ENCODE peak calls at places on chromosomes 2 and 18, in four cellular contexts. One of them, this sample, is unnamed.

GRCh38 chr2:218295029-218295428 is 2.7 kb upstream of the TMBIM1 start:
- DNase-seq in NCI-H748 treated with DMSO at 0.1 percent for 48 hours: no peak
- DNase-seq in AG08396: no peak
- DNase-seq in activated CD8-positive, alpha-beta memory T cell treated with anti-CD3 and anti-CD28 coated beads for 48 hours: no peak
- DNase-seq in this sample: no peak

GRCh38 chr18:46502444-46502843 is 154.6 kb downstream of the LOXHD1 start:
- DNase-seq in NCI-H748 treated with DMSO at 0.1 percent for 48 hours: no peak
- DNase-seq in AG08396: no peak
- DNase-seq in activated CD8-positive, alpha-beta memory T cell treated with anti-CD3 and anti-CD28 coated beads for 48 hours: no peak
- DNase-seq in this sample: no peak

GRCh38 chr2:29304399-29304798 is 189.2 kb downstream of the CLIP4 start:
- DNase-seq in NCI-H748 treated with DMSO at 0.1 percent for 48 hours: no peak
- DNase-seq in AG08396: no peak
- DNase-seq in activated CD8-positive, alpha-beta memory T cell treated with anti-CD3 and anti-CD28 coated beads for 48 hours: no peak
- DNase-seq in this sample: no peak

GRCh38 chr2:241967745-241968144 is 98.2 kb downstream of the RTP5 start:
- DNase-seq in NCI-H748 treated with DMSO at 0.1 percent for 48 hours: no peak
- DNase-seq in AG08396: no peak
- DNase-seq in activated CD8-positive, alpha-beta memory T cell treated with anti-CD3 and anti-CD28 coated beads for 48 hours: no peak
- DNase-seq in this sample: no peak

GRCh38 chr18:74148543-74149070 is 284 bp downstream of the TIMM21 start:
- DNase-seq in NCI-H748 treated with DMSO at 0.1 percent for 48 hours: no peak
- DNase-seq in AG08396: no peak
- DNase-seq in activated CD8-positive, alpha-beta memory T cell treated with anti-CD3 and anti-CD28 coated beads for 48 hours: no peak
- DNase-seq in this sample: no peak

GRCh38 chr2:210004893-210005292 is 2.5 kb downstream of the RPE start:
- DNase-seq in NCI-H748 treated with DMSO at 0.1 percent for 48 hours: no peak
- DNase-seq in AG08396: no peak
- DNase-seq in activated CD8-positive, alpha-beta memory T cell treated with anti-CD3 and anti-CD28 coated beads for 48 hours: no peak
- DNase-seq in this sample: no peak

GRCh38 chr2:209383212-209383611 is 40.6 kb upstream of the MAP2 start:
- DNase-seq in NCI-H748 treated with DMSO at 0.1 percent for 48 hours: peak; percentile 27
- DNase-seq in AG08396: peak; percentile 57
- DNase-seq in activated CD8-positive, alpha-beta memory T cell treated with anti-CD3 and anti-CD28 coated beads for 48 hours: no peak
- DNase-seq in this sample: no peak

GRCh38 chr18:864872-865273 is 39.8 kb upstream of the ADCYAP1 start:
- DNase-seq in NCI-H748 treated with DMSO at 0.1 percent for 48 hours: peak; percentile 76
- DNase-seq in AG08396: peak; percentile 81
- DNase-seq in activated CD8-positive, alpha-beta memory T cell treated with anti-CD3 and anti-CD28 coated beads for 48 hours: peak; percentile 24
- DNase-seq in this sample: peak; percentile 43

GRCh38 chr18:62109676-62110075 is 77.2 kb downstream of the PIGN start:
- DNase-seq in NCI-H748 treated with DMSO at 0.1 percent for 48 hours: no peak
- DNase-seq in AG08396: no peak
- DNase-seq in activated CD8-positive, alpha-beta memory T cell treated with anti-CD3 and anti-CD28 coated beads for 48 hours: no peak
- DNase-seq in this sample: no peak

GRCh38 chr2:142056784-142057183 is 74.0 kb downstream of the LRP1B start:
- DNase-seq in NCI-H748 treated with DMSO at 0.1 percent for 48 hours: no peak
- DNase-seq in AG08396: no peak
- DNase-seq in activated CD8-positive, alpha-beta memory T cell treated with anti-CD3 and anti-CD28 coated beads for 48 hours: no peak
- DNase-seq in this sample: no peak

GRCh38 chr2:53407363-53408080 is 360.1 kb upstream of the CHAC2 start:
- DNase-seq in NCI-H748 treated with DMSO at 0.1 percent for 48 hours: no peak
- DNase-seq in AG08396: no peak
- DNase-seq in activated CD8-positive, alpha-beta memory T cell treated with anti-CD3 and anti-CD28 coated beads for 48 hours: no peak
- DNase-seq in this sample: no peak

GRCh38 chr2:230319211-230319862 is 7.7 kb upstream of the SP140L start:
- DNase-seq in NCI-H748 treated with DMSO at 0.1 percent for 48 hours: no peak
- DNase-seq in AG08396: no peak
- DNase-seq in activated CD8-positive, alpha-beta memory T cell treated with anti-CD3 and anti-CD28 coated beads for 48 hours: no peak
- DNase-seq in this sample: peak; percentile 79

GRCh38 chr2:231297108-231297908 is 98.2 kb upstream of the B3GNT7 start:
- DNase-seq in NCI-H748 treated with DMSO at 0.1 percent for 48 hours: no peak
- DNase-seq in AG08396: peak; percentile 69
- DNase-seq in activated CD8-positive, alpha-beta memory T cell treated with anti-CD3 and anti-CD28 coated beads for 48 hours: no peak
- DNase-seq in this sample: no peak

GRCh38 chr2:208386546-208386945 is 20.0 kb upstream of the PTH2R start:
- DNase-seq in NCI-H748 treated with DMSO at 0.1 percent for 48 hours: no peak
- DNase-seq in AG08396: no peak
- DNase-seq in activated CD8-positive, alpha-beta memory T cell treated with anti-CD3 and anti-CD28 coated beads for 48 hours: no peak
- DNase-seq in this sample: no peak

GRCh38 chr2:199471443-199472057 is 13.8 kb upstream of the SATB2 start:
- DNase-seq in NCI-H748 treated with DMSO at 0.1 percent for 48 hours: peak; percentile 46
- DNase-seq in AG08396: peak; percentile 89
- DNase-seq in activated CD8-positive, alpha-beta memory T cell treated with anti-CD3 and anti-CD28 coated beads for 48 hours: peak; percentile 9
- DNase-seq in this sample: no peak

GRCh38 chr2:158211516-158211915 is 109.8 kb downstream of the UPP2 start:
- DNase-seq in NCI-H748 treated with DMSO at 0.1 percent for 48 hours: no peak
- DNase-seq in AG08396: no peak
- DNase-seq in activated CD8-positive, alpha-beta memory T cell treated with anti-CD3 and anti-CD28 coated beads for 48 hours: no peak
- DNase-seq in this sample: no peak

This sample was measured in activated T-helper 2 cell treated with anti-CD3 and anti-CD28 coated beads, Interferon-gamma antibody, Interleukin-2, Interleukin-4, amounts not matched to agents 10 μg/mL and 5 μg/mL and 100 μg/mL, durations not matched to agents 14 hours and 24 hours and 36 hours.